ENCODE peak calls at places on chromosomes 7 and 10, in four cellular contexts. L, N, E and P are unnamed samples.

GRCh38 chr10:98374176-98374969 is 40.6 kb downstream of the PYROXD2 start:
- DNase-seq in L (no peak), N (peak; percentile 44), E (peak; percentile 28), P (no peak)

GRCh38 chr10:35640474-35640873 is 1.6 kb downstream of the FZD8 start:
- DNase-seq in L (no peak), N (peak; percentile 20), E (peak; percentile 69), P (peak; percentile 70)

GRCh38 chr7:32890553-32891045 is 961 bp downstream of the KBTBD2 start:
- DNase-seq in L (peak; percentile 72), N (no peak), E (peak; percentile 42), P (peak; percentile 66)

GRCh38 chr7:68629-69028 is 123.7 kb upstream of the FAM20C start:
- DNase-seq in L (no peak), N (no peak), E (no peak), P (no peak)

GRCh38 chr7:106329971-106330733 is 45.4 kb upstream of the NAMPT start:
- DNase-seq in L (no peak), N (no peak), E (no peak), P (no peak)

GRCh38 chr10:110686941-110687340 is 42.8 kb downstream of the RBM20 start:
- DNase-seq in L (no peak), N (peak; percentile 47), E (no peak), P (no peak)

GRCh38 chr7:74094224-74095095 is 10.9 kb downstream of the LIMK1 start:
- DNase-seq in L (peak; percentile 15), N (peak; percentile 66), E (peak; percentile 82), P (peak; percentile 63)

GRCh38 chr7:149501651-149502050 is 4.0 kb upstream of the ZNF746 start:
- DNase-seq in L (no peak), N (no peak), E (no peak), P (no peak)

GRCh38 chr10:124064676-124065075 is 28.7 kb downstream of the CHST15 start:
- DNase-seq in L (no peak), N (no peak), E (no peak), P (no peak)

GRCh38 chr10:116765549-116766162 is 23.3 kb upstream of the HSPA12A start:
- DNase-seq in L (peak; percentile 23), N (no peak), E (no peak), P (peak; percentile 73)

GRCh38 chr7:91520645-91521044 is 256.4 kb downstream of the FZD1 start:
- DNase-seq in L (no peak), N (no peak), E (no peak), P (no peak)

GRCh38 chr10:78944658-78945333 is 124.0 kb upstream of the ZMIZ1 start:
- DNase-seq in L (no peak), N (peak; percentile 95), E (peak; percentile 53), P (peak; percentile 45)

GRCh38 chr7:116692599-116693308 is 20.8 kb downstream of the MET start:
- DNase-seq in L (peak; percentile 77), N (no peak), E (no peak), P (no peak)

GRCh38 chr10:22655312-22655973 is 58.9 kb downstream of the PIP4K2A start:
- DNase-seq in L (no peak), N (peak; percentile 68), E (no peak), P (no peak)

GRCh38 chr10:49568235-49568634 is 29.3 kb upstream of the ERCC6 start:
- DNase-seq in L (peak; percentile 15), N (no peak), E (no peak), P (no peak)

GRCh38 chr7:109964780-109965179 is 1126.1 kb upstream of the LRRN3 start:
- DNase-seq in L (peak; percentile 33), N (no peak), E (no peak), P (no peak)

GRCh38 chr10:133122171-133122935 is 34.6 kb downstream of the ADGRA1 start:
- DNase-seq in L (no peak), N (no peak), E (no peak), P (no peak)

GRCh38 chr7:151061241-151062110 is 2.1 kb downstream of the SLC4A2 start:
- DNase-seq in L (no peak), N (no peak), E (no peak), P (peak; percentile 36)

GRCh38 chr10:35495521-35496238 is 109.5 kb upstream of the GJD4 start:
- DNase-seq in L (no peak), N (no peak), E (no peak), P (no peak)

GRCh38 chr10:80488539-80489066 is 34.5 kb downstream of the TSPAN14 start:
- DNase-seq in L (no peak), N (no peak), E (no peak), P (no peak)